ENCODE peak calls at places on chromosomes 11 and 22, in six cellular contexts. One of them, this sample, is unnamed.

GRCh38 chr22:46851311-46851710 is 88.9 kb downstream of the TBC1D22A start:
- DNase-seq in cardiac fibroblast: no peak
- DNase-seq in ascending aorta: no peak
- DNase-seq in substantia nigra: no peak
- DNase-seq in nucleus accumbens: no peak
- DNase-seq in NCI-H1436: no peak
- DNase-seq in this sample: no peak

GRCh38 chr22:38921126-38921525 is 36.3 kb upstream of the APOBEC3A start:
- DNase-seq in cardiac fibroblast: no peak
- DNase-seq in ascending aorta: no peak
- DNase-seq in substantia nigra: no peak
- DNase-seq in nucleus accumbens: no peak
- DNase-seq in NCI-H1436: no peak
- DNase-seq in this sample: no peak

GRCh38 chr11:22337571-22338464 is at the start of gene SLC17A6:
- DNase-seq in cardiac fibroblast: peak; percentile 24
- DNase-seq in ascending aorta: no peak
- DNase-seq in substantia nigra: no peak
- DNase-seq in nucleus accumbens: no peak
- DNase-seq in NCI-H1436: no peak
- DNase-seq in this sample: peak; percentile 13

GRCh38 chr11:103953797-103954495 is 82.5 kb upstream of the DDI1 start:
- DNase-seq in cardiac fibroblast: no peak
- DNase-seq in ascending aorta: no peak
- DNase-seq in substantia nigra: no peak
- DNase-seq in nucleus accumbens: no peak
- DNase-seq in NCI-H1436: no peak
- DNase-seq in this sample: no peak

GRCh38 chr22:27100789-27101188 is 443.4 kb downstream of the MIAT start:
- DNase-seq in cardiac fibroblast: peak; percentile 53
- DNase-seq in ascending aorta: no peak
- DNase-seq in substantia nigra: no peak
- DNase-seq in nucleus accumbens: peak; percentile 38
- DNase-seq in NCI-H1436: no peak
- DNase-seq in this sample: no peak

GRCh38 chr11:130434521-130435223 is 6.3 kb upstream of the ADAMTS8 start:
- DNase-seq in cardiac fibroblast: peak; percentile 88
- DNase-seq in ascending aorta: no peak
- DNase-seq in substantia nigra: peak; percentile 41
- DNase-seq in nucleus accumbens: peak; percentile 62
- DNase-seq in NCI-H1436: peak; percentile 66
- DNase-seq in this sample: peak; percentile 70

GRCh38 chr22:35782504-35782903 is 64.8 kb downstream of the APOL5 start:
- DNase-seq in cardiac fibroblast: no peak
- DNase-seq in ascending aorta: no peak
- DNase-seq in substantia nigra: no peak
- DNase-seq in nucleus accumbens: no peak
- DNase-seq in NCI-H1436: no peak
- DNase-seq in this sample: no peak

GRCh38 chr11:117945047-117945820 is 16.0 kb upstream of the TMPRSS13 start:
- DNase-seq in cardiac fibroblast: no peak
- DNase-seq in ascending aorta: no peak
- DNase-seq in substantia nigra: no peak
- DNase-seq in nucleus accumbens: no peak
- DNase-seq in NCI-H1436: no peak
- DNase-seq in this sample: no peak

GRCh38 chr11:74366576-74366975 is 31.7 kb downstream of the PGM2L1 start:
- DNase-seq in cardiac fibroblast: peak; percentile 92
- DNase-seq in ascending aorta: no peak
- DNase-seq in substantia nigra: no peak
- DNase-seq in nucleus accumbens: no peak
- DNase-seq in NCI-H1436: no peak
- DNase-seq in this sample: no peak

GRCh38 chr22:49514656-49515055 is 313.0 kb downstream of the BRD1 start:
- DNase-seq in cardiac fibroblast: no peak
- DNase-seq in ascending aorta: no peak
- DNase-seq in substantia nigra: no peak
- DNase-seq in nucleus accumbens: peak; percentile 26
- DNase-seq in NCI-H1436: no peak
- DNase-seq in this sample: no peak

GRCh38 chr11:21552910-21553309 is 640.0 kb upstream of the ANO5 start:
- DNase-seq in cardiac fibroblast: no peak
- DNase-seq in ascending aorta: no peak
- DNase-seq in substantia nigra: no peak
- DNase-seq in nucleus accumbens: no peak
- DNase-seq in NCI-H1436: no peak
- DNase-seq in this sample: no peak

GRCh38 chr22:50691521-50691920 is 18.9 kb downstream of the SHANK3 start:
- DNase-seq in cardiac fibroblast: peak; percentile 67
- DNase-seq in ascending aorta: no peak
- DNase-seq in substantia nigra: no peak
- DNase-seq in nucleus accumbens: no peak
- DNase-seq in NCI-H1436: no peak
- DNase-seq in this sample: no peak

GRCh38 chr11:75663808-75664207 is 5.0 kb downstream of the MAP6 start:
- DNase-seq in cardiac fibroblast: no peak
- DNase-seq in ascending aorta: no peak
- DNase-seq in substantia nigra: no peak
- DNase-seq in nucleus accumbens: no peak
- DNase-seq in NCI-H1436: no peak
- DNase-seq in this sample: no peak

GRCh38 chr11:559020-559620 is 1.4 kb downstream of the LMNTD2 start:
- DNase-seq in cardiac fibroblast: no peak
- DNase-seq in ascending aorta: no peak
- DNase-seq in substantia nigra: no peak
- DNase-seq in nucleus accumbens: no peak
- DNase-seq in NCI-H1436: no peak
- DNase-seq in this sample: no peak

GRCh38 chr11:128157423-128158298 is 429.7 kb downstream of the ETS1 start:
- DNase-seq in cardiac fibroblast: peak; percentile 87
- DNase-seq in ascending aorta: no peak
- DNase-seq in substantia nigra: no peak
- DNase-seq in nucleus accumbens: no peak
- DNase-seq in NCI-H1436: peak; percentile 61
- DNase-seq in this sample: peak; percentile 50

GRCh38 chr22:33563568-33563967 is 356.7 kb downstream of the LARGE1 start:
- DNase-seq in cardiac fibroblast: no peak
- DNase-seq in ascending aorta: no peak
- DNase-seq in substantia nigra: no peak
- DNase-seq in nucleus accumbens: no peak
- DNase-seq in NCI-H1436: no peak
- DNase-seq in this sample: no peak

GRCh38 chr22:44200451-44200850 is 19.7 kb downstream of the PARVG start:
- DNase-seq in cardiac fibroblast: no peak
- DNase-seq in ascending aorta: no peak
- DNase-seq in substantia nigra: no peak
- DNase-seq in nucleus accumbens: no peak
- DNase-seq in NCI-H1436: no peak
- DNase-seq in this sample: no peak

GRCh38 chr11:64864473-64865285 is 13.7 kb downstream of the EHD1 start:
- DNase-seq in cardiac fibroblast: peak; percentile 90
- DNase-seq in ascending aorta: peak; percentile 87
- DNase-seq in substantia nigra: no peak
- DNase-seq in nucleus accumbens: no peak
- DNase-seq in NCI-H1436: no peak
- DNase-seq in this sample: peak; percentile 68

GRCh38 chr22:30304495-30305244 is 15.4 kb upstream of the CASTOR1 start:
- DNase-seq in cardiac fibroblast: no peak
- DNase-seq in ascending aorta: no peak
- DNase-seq in substantia nigra: no peak
- DNase-seq in nucleus accumbens: peak; percentile 28
- DNase-seq in NCI-H1436: no peak
- DNase-seq in this sample: no peak

GRCh38 chr11:65206441-65206841 is 24.7 kb downstream of the CAPN1 start:
- DNase-seq in cardiac fibroblast: no peak
- DNase-seq in ascending aorta: no peak
- DNase-seq in substantia nigra: no peak
- DNase-seq in nucleus accumbens: no peak
- DNase-seq in NCI-H1436: no peak
- DNase-seq in this sample: no peak

GRCh38 chr22:35140879-35141745 is 75.2 kb downstream of the ISX start:
- DNase-seq in cardiac fibroblast: no peak
- DNase-seq in ascending aorta: no peak
- DNase-seq in substantia nigra: no peak
- DNase-seq in nucleus accumbens: no peak
- DNase-seq in NCI-H1436: no peak
- DNase-seq in this sample: no peak

GRCh38 chr22:19665784-19666662 is 48.3 kb upstream of the SEPTIN5 start:
- DNase-seq in cardiac fibroblast: no peak
- DNase-seq in ascending aorta: no peak
- DNase-seq in substantia nigra: no peak
- DNase-seq in nucleus accumbens: no peak
- DNase-seq in NCI-H1436: no peak
- DNase-seq in this sample: no peak

GRCh38 chr11:67680701-67681472 is 6.5 kb upstream of the ALDH3B2 start:
- DNase-seq in cardiac fibroblast: no peak
- DNase-seq in ascending aorta: no peak
- DNase-seq in substantia nigra: no peak
- DNase-seq in nucleus accumbens: no peak
- DNase-seq in NCI-H1436: no peak
- DNase-seq in this sample: no peak

GRCh38 chr11:119014209-119014924 is 3.8 kb downstream of the RPS25 start:
- DNase-seq in cardiac fibroblast: no peak
- DNase-seq in ascending aorta: no peak
- DNase-seq in substantia nigra: no peak
- DNase-seq in nucleus accumbens: no peak
- DNase-seq in NCI-H1436: no peak
- DNase-seq in this sample: no peak

GRCh38 chr11:67056640-67057409 is at the start of gene RHOD:
- DNase-seq in cardiac fibroblast: peak; percentile 41
- DNase-seq in ascending aorta: no peak
- DNase-seq in substantia nigra: no peak
- DNase-seq in nucleus accumbens: no peak
- DNase-seq in NCI-H1436: no peak
- DNase-seq in this sample: peak; percentile 42

GRCh38 chr11:2378527-2379210 is 1.6 kb downstream of the CD81 start:
- DNase-seq in cardiac fibroblast: peak; percentile 54
- DNase-seq in ascending aorta: no peak
- DNase-seq in substantia nigra: no peak
- DNase-seq in nucleus accumbens: no peak
- DNase-seq in NCI-H1436: no peak
- DNase-seq in this sample: no peak

GRCh38 chr11:67344264-67344663 is 9.1 kb downstream of the POLD4 start:
- DNase-seq in cardiac fibroblast: no peak
- DNase-seq in ascending aorta: no peak
- DNase-seq in substantia nigra: no peak
- DNase-seq in nucleus accumbens: no peak
- DNase-seq in NCI-H1436: no peak
- DNase-seq in this sample: no peak

GRCh38 chr11:75845324-75845723 is 30.3 kb downstream of the UVRAG start:
- DNase-seq in cardiac fibroblast: no peak
- DNase-seq in ascending aorta: no peak
- DNase-seq in substantia nigra: no peak
- DNase-seq in nucleus accumbens: no peak
- DNase-seq in NCI-H1436: no peak
- DNase-seq in this sample: no peak

GRCh38 chr11:66874232-66874631 is 17.4 kb downstream of the LRFN4 start:
- DNase-seq in cardiac fibroblast: no peak
- DNase-seq in ascending aorta: no peak
- DNase-seq in substantia nigra: no peak
- DNase-seq in nucleus accumbens: no peak
- DNase-seq in NCI-H1436: no peak
- DNase-seq in this sample: no peak

GRCh38 chr11:57514538-57515331 is 767 bp downstream of the SLC43A1 start:
- DNase-seq in cardiac fibroblast: peak; percentile 42
- DNase-seq in ascending aorta: no peak
- DNase-seq in substantia nigra: no peak
- DNase-seq in nucleus accumbens: no peak
- DNase-seq in NCI-H1436: no peak
- DNase-seq in this sample: peak; percentile 70

GRCh38 chr11:123474994-123475393 is 44.9 kb downstream of the GRAMD1B start:
- DNase-seq in cardiac fibroblast: peak; percentile 66
- DNase-seq in ascending aorta: no peak
- DNase-seq in substantia nigra: no peak
- DNase-seq in nucleus accumbens: no peak
- DNase-seq in NCI-H1436: no peak
- DNase-seq in this sample: no peak

GRCh38 chr11:61486779-61487178 is 21.8 kb upstream of the LRRC10B start:
- DNase-seq in cardiac fibroblast: no peak
- DNase-seq in ascending aorta: no peak
- DNase-seq in substantia nigra: no peak
- DNase-seq in nucleus accumbens: no peak
- DNase-seq in NCI-H1436: no peak
- DNase-seq in this sample: no peak

GRCh38 chr11:69864589-69864929 is 45.3 kb upstream of the FGF3 start:
- DNase-seq in cardiac fibroblast: no peak
- DNase-seq in ascending aorta: no peak
- DNase-seq in substantia nigra: no peak
- DNase-seq in nucleus accumbens: no peak
- DNase-seq in NCI-H1436: no peak
- DNase-seq in this sample: no peak

GRCh38 chr22:43004362-43005035 is 10.4 kb downstream of the PACSIN2 start:
- DNase-seq in cardiac fibroblast: peak; percentile 65
- DNase-seq in ascending aorta: no peak
- DNase-seq in substantia nigra: no peak
- DNase-seq in nucleus accumbens: no peak
- DNase-seq in NCI-H1436: no peak
- DNase-seq in this sample: peak; percentile 24

GRCh38 chr11:64809781-64810241 is 540 bp downstream of the MEN1 start:
- DNase-seq in cardiac fibroblast: no peak
- DNase-seq in ascending aorta: no peak
- DNase-seq in substantia nigra: no peak
- DNase-seq in nucleus accumbens: no peak
- DNase-seq in NCI-H1436: no peak
- DNase-seq in this sample: no peak